ENCODE peak calls at places on chromosomes 4 and X, in seven cellular contexts. R is cardiac muscle cell, S is upper lobe of right lung, E is kidney, L is neural progenitor cell, W is mucosa of descending colon, U is colonic mucosa. H is an unnamed sample.

GRCh38 chr4:40842725-40843401 is 93.1 kb downstream of the NSUN7 start:
- DNase-seq in U (no peak), R (no peak), E (no peak), S (no peak), W (no peak), L (peak; percentile 61), H (no peak)

GRCh38 chrX:94914235-94914634 is 1240.2 kb downstream of the FAM133A start:
- DNase-seq in S (no peak), L (peak; percentile 2), R (no peak), E (no peak), U (no peak), W (no peak), H (no peak)

GRCh38 chr4:148173397-148174017 is 268.7 kb downstream of the NR3C2 start:
- DNase-seq in E (no peak), R (no peak), L (no peak), U (peak; percentile 47), W (no peak), S (no peak), H (no peak)

GRCh38 chrX:9912341-9912740 is 54.8 kb upstream of the CLDN34 start:
- DNase-seq in E (no peak), L (peak; percentile 73), R (peak; percentile 37), S (no peak), U (no peak), W (no peak), H (no peak)

GRCh38 chr4:7425171-7425570 is 9.6 kb downstream of the PSAPL1 start:
- DNase-seq in L (no peak), E (peak; percentile 45), U (no peak), R (no peak), W (no peak), S (peak; percentile 47), H (no peak)

GRCh38 chr4:56649445-56650258 is 31.4 kb downstream of the HOPX start:
- DNase-seq in U (no peak), W (no peak), L (no peak), S (no peak), E (no peak), R (no peak), H (no peak)

GRCh38 chr4:159506801-159507517 is 404.1 kb downstream of the RAPGEF2 start:
- DNase-seq in W (no peak), L (no peak), R (no peak), S (no peak), E (no peak), U (no peak), H (no peak)

GRCh38 chr4:14078311-14078710 is 450.8 kb upstream of the BOD1L1 start:
- DNase-seq in E (no peak), W (no peak), S (no peak), U (no peak), R (no peak), L (no peak), H (no peak)

GRCh38 chr4:10721616-10722015 is 37.0 kb upstream of the CLNK start:
- DNase-seq in W (no peak), L (no peak), E (no peak), U (no peak), R (no peak), S (no peak), H (no peak)

GRCh38 chrX:11532291-11533075 is 133.2 kb downstream of the ARHGAP6 start:
- DNase-seq in E (no peak), U (no peak), W (no peak), R (no peak), S (no peak), L (no peak), H (no peak)

GRCh38 chr4:82247629-82248028 is 126.2 kb downstream of the HNRNPD start:
- DNase-seq in E (no peak), L (no peak), U (no peak), W (no peak), S (no peak), R (no peak), H (no peak)

GRCh38 chrX:15334561-15334960 is 762 bp downstream of the PIGA start:
- DNase-seq in W (no peak), L (no peak), U (no peak), E (no peak), R (peak; percentile 26), S (no peak), H (no peak)

GRCh38 chr4:26859762-26860156 is 882 bp upstream of the STIM2 start:
- DNase-seq in S (no peak), U (peak; percentile 41), E (no peak), L (no peak), R (no peak), W (no peak), H (no peak)

GRCh38 chrX:131671714-131672113 is 127.8 kb downstream of the OR13H1 start:
- DNase-seq in R (no peak), U (no peak), W (no peak), E (peak; percentile 71), S (no peak), L (no peak), H (no peak)

GRCh38 chr4:23956601-23957364 is 66.9 kb upstream of the PPARGC1A start:
- DNase-seq in E (no peak), S (no peak), W (no peak), R (no peak), L (no peak), U (no peak), H (no peak)

GRCh38 chr4:185257086-185257485 is 47.7 kb downstream of the SNX25 start:
- DNase-seq in S (no peak), R (no peak), E (no peak), W (no peak), L (no peak), U (no peak), H (no peak)

GRCh38 chr4:185256444-185256843 is 47.0 kb downstream of the SNX25 start:
- DNase-seq in S (no peak), U (no peak), E (no peak), R (peak; percentile 48), W (no peak), L (no peak), H (no peak)

GRCh38 chr4:185259719-185260118 is 50.3 kb downstream of the SNX25 start:
- DNase-seq in U (no peak), R (no peak), W (no peak), L (peak; percentile 32), S (no peak), E (no peak), H (no peak)

GRCh38 chr4:185255868-185256267 is 46.5 kb downstream of the SNX25 start:
- DNase-seq in S (no peak), R (no peak), W (no peak), E (no peak), U (no peak), L (no peak), H (no peak)

GRCh38 chr4:185257694-185258093 is 48.3 kb downstream of the SNX25 start:
- DNase-seq in L (no peak), U (no peak), S (no peak), E (no peak), W (no peak), R (no peak), H (no peak)
- H3K36me3 ChIP-seq in L (no peaks in the 10 kb centered on the region), U (no peaks in the 10 kb centered on the region), S (no peaks in the 10 kb centered on the region), E (no peaks in the 10 kb centered on the region), W (no peaks in the 10 kb centered on the region), R (no peaks in the 10 kb centered on the region), H (no peaks in the 10 kb centered on the region)

GRCh38 chr4:73142995-73143547 is 73.6 kb upstream of the COX18 start:
- DNase-seq in E (no peak), R (peak; percentile 4), S (no peak), U (no peak), L (no peak), W (no peak), H (no peak)
- H3K36me3 ChIP-seq in E (peaks cover 42% of the 10 kb centered on the region), R (peaks cover 86% of the 10 kb centered on the region), S (peaks cover 93% of the 10 kb centered on the region), U (peaks cover 14% of the 10 kb centered on the region), L (peaks cover 26% of the 10 kb centered on the region), W (no peaks in the 10 kb centered on the region), H (peaks cover 61% of the 10 kb centered on the region)

GRCh38 chr4:114317564-114317963 is 281.0 kb upstream of the UGT8 start:
- DNase-seq in S (no peak), L (no peak), R (no peak), U (no peak), W (no peak), E (no peak), H (no peak)
- H3K36me3 ChIP-seq in S (no peaks in the 10 kb centered on the region), L (no peaks in the 10 kb centered on the region), R (no peaks in the 10 kb centered on the region), U (no peaks in the 10 kb centered on the region), W (no peaks in the 10 kb centered on the region), E (no peaks in the 10 kb centered on the region), H (no peaks in the 10 kb centered on the region)

GRCh38 chrX:53584891-53585290 is 101.6 kb downstream of the HUWE1 start:
- DNase-seq in W (no peak), E (no peak), S (no peak), U (no peak), R (no peak), L (no peak), H (no peak)
- H3K36me3 ChIP-seq in W (peaks cover 3% of the 10 kb centered on the region), E (peaks cover 74% of the 10 kb centered on the region), S (peaks cover 99% of the 10 kb centered on the region), U (peaks cover 3% of the 10 kb centered on the region), R (peaks cover 62% of the 10 kb centered on the region), L (peaks cover 31% of the 10 kb centered on the region), H (peaks cover 85% of the 10 kb centered on the region)

GRCh38 chrX:1440506-1440905 is 12.2 kb downstream of the ASMTL start:
- DNase-seq in E (peak; percentile 17), U (no peak), W (no peak), S (peak; percentile 9), L (no peak), R (no peak), H (no peak)

GRCh38 chrX:1434871-1435240 is 17.9 kb downstream of the ASMTL start:
- DNase-seq in L (no peak), S (no peak), W (peak; percentile 26), U (no peak), R (no peak), E (peak; percentile 61), H (no peak)

GRCh38 chrX:1433646-1434357 is 18.9 kb downstream of the ASMTL start:
- DNase-seq in E (peak; percentile 41), W (peak; percentile 28), U (no peak), R (no peak), S (no peak), L (no peak), H (no peak)

GRCh38 chrX:1430451-1430850 is 22.3 kb downstream of the ASMTL start:
- DNase-seq in L (no peak), R (no peak), E (peak; percentile 10), W (no peak), U (no peak), S (no peak), H (no peak)

GRCh38 chrX:1435241-1435900 is 17.3 kb downstream of the ASMTL start:
- DNase-seq in S (peak; percentile 46), W (peak; percentile 34), U (no peak), E (peak; percentile 71), L (no peak), R (no peak), H (no peak)
- H3K36me3 ChIP-seq in S (peaks cover 35% of the 10 kb centered on the region), W (no peaks in the 10 kb centered on the region), U (no peaks in the 10 kb centered on the region), E (peaks cover 16% of the 10 kb centered on the region), L (peaks cover 5% of the 10 kb centered on the region), R (peaks cover 6% of the 10 kb centered on the region), H (peaks cover 32% of the 10 kb centered on the region)

H was measured in effector memory CD4-positive, alpha-beta T cell.